ENCODE peak calls at places on chromosomes 11 and 22, in four cellular contexts. F is A549, R is sigmoid colon, A is stomach. I is an unnamed sample.

GRCh38 chr11:7485854-7486425 is 634 bp downstream of the OLFML1 start:
- DNase-seq in R (no peak), F (no peak), A (no peak), I (no peak)

GRCh38 chr11:33444835-33445594 is 187.8 kb downstream of the HIPK3 start:
- DNase-seq in F (no peak), A (no peak), R (no peak), I (no peak)

GRCh38 chr22:21984793-21985192 is 2.2 kb upstream of the TOP3B start:
- DNase-seq in F (no peak), R (no peak), A (no peak), I (no peak)

GRCh38 chr11:31690041-31690440 is 121.1 kb downstream of the PAX6 start:
- DNase-seq in A (no peak), F (no peak), R (no peak), I (no peak)

GRCh38 chr22:25374871-25375270 is 155.4 kb downstream of the CRYBB2 start:
- DNase-seq in F (no peak), A (no peak), R (no peak), I (no peak)

GRCh38 chr11:115503083-115503885 is 931 bp downstream of the CADM1 start:
- DNase-seq in R (peak; percentile 81), F (peak; percentile 21), A (peak; percentile 69), I (peak; percentile 57)

GRCh38 chr11:10770626-10771254 is 19.7 kb downstream of the CTR9 start:
- DNase-seq in F (peak; percentile 72), R (no peak), A (peak; percentile 63), I (no peak)

GRCh38 chr11:19648321-19648720 is 64.3 kb upstream of the NAV2 start:
- DNase-seq in F (no peak), R (no peak), A (no peak), I (no peak)

GRCh38 chr22:36953239-36954080 is 40.0 kb downstream of the CSF2RB start:
- DNase-seq in R (no peak), A (no peak), F (no peak), I (no peak)

GRCh38 chr11:117597083-117597482 is 199.9 kb downstream of the DSCAML1 start:
- DNase-seq in A (no peak), F (peak; percentile 14), R (peak; percentile 26), I (no peak)

GRCh38 chr11:67266424-67267187 is at the start of gene GRK2:
- DNase-seq in F (peak; percentile 44), R (peak; percentile 76), A (peak; percentile 52), I (peak; percentile 65)

GRCh38 chr22:47301820-47302475 is 539.5 kb downstream of the TBC1D22A start:
- DNase-seq in F (no peak), A (peak; percentile 11), R (no peak), I (no peak)

GRCh38 chr11:12200359-12201015 is 90.1 kb downstream of the MICAL2 start:
- DNase-seq in F (no peak), A (no peak), R (peak; percentile 82), I (no peak)

GRCh38 chr11:74388678-74389327 is 9.4 kb downstream of the PGM2L1 start:
- DNase-seq in R (peak; percentile 72), F (peak; percentile 21), A (peak; percentile 69), I (no peak)

GRCh38 chr22:35986085-35986484 is 42.5 kb downstream of the RBFOX2 start:
- DNase-seq in R (no peak), A (no peak), F (no peak), I (no peak)

GRCh38 chr11:133978816-133979215 is 22.0 kb upstream of the IGSF9B start:
- DNase-seq in F (no peak), A (no peak), R (no peak), I (no peak)
- H3K4me3 ChIP-seq in F (no peak overlapping the region), A (no peak overlapping the region), R (no peak overlapping the region), I (no peak overlapping the region)

DNA sequence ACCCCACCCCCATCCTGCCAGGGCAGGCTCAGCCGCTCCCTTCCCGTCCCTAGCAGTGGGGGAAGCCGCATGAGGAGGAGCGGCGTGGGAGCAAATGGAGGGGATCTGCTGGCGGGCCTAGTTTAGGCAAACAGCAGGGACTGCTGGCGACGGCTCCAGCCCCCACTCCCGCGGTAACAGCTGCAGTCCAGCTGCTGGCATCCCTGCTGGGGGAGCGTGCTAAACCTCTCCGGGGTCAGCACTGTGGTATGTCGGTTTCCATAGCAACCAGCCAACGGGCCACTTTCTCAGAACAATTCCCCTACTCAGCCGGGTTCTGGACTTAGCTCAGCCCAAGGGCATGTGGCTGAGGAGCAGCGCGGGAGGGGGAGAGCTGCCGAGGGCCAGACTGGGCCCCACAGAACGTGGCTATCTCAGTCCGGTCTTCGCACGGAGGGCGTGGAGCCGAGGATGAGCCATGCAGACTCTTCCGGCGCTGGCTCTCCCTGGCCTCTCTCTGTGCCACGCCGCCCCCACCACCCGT is 98.8 kb downstream of the PKNOX2 start:
- DNase-seq in R (peak; percentile 86), A (peak; percentile 53), F (no peak), I (peak; percentile 96)
- TF ChIP-seq EP300 in R (no peak), A (peak; percentile 34), F (no peak), I (no peak)

GRCh38 chr11:64865286-64866172 is 12.9 kb downstream of the EHD1 start:
- DNase-seq in A (no peak), R (no peak), F (no peak), I (no peak)

GRCh38 chr11:64866173-64866491 is 12.3 kb downstream of the EHD1 start:
- DNase-seq in F (no peak), R (no peak), A (no peak), I (no peak)

GRCh38 chr11:64863381-64864060 is 14.9 kb downstream of the EHD1 start:
- DNase-seq in A (no peak), F (no peak), R (peak; percentile 81), I (peak; percentile 62)

GRCh38 chr11:64864135-64864472 is 14.3 kb downstream of the EHD1 start:
- DNase-seq in R (no peak), F (no peak), A (no peak), I (no peak)

GRCh38 chr11:64864473-64865285 is 13.7 kb downstream of the EHD1 start:
- DNase-seq in R (peak; percentile 94), F (no peak), A (no peak), I (peak; percentile 74)
- H3K4me3 ChIP-seq in R (peak overlapping the region; percentile 11), F (no peak overlapping the region), A (peak overlapping the region; percentile 1), I (no peak overlapping the region)

GRCh38 chr11:72758690-72759389 is 6.6 kb upstream of the ARAP1 start:
- DNase-seq in R (no peak), F (no peak), A (no peak), I (peak; percentile 88)
- TF ChIP-seq EP300 in R (no peak), F (no peak), A (no peak), I (no peak)

GRCh38 chr22:40817737-40818136 is 1.4 kb downstream of the SLC25A17 start:
- DNase-seq in F (no peak), A (no peak), R (no peak), I (no peak)

GRCh38 chr22:40818192-40818746 is 877 bp downstream of the SLC25A17 start:
- DNase-seq in F (no peak), R (no peak), A (no peak), I (no peak)

GRCh38 chr22:40813912-40814315 is 5.2 kb downstream of the SLC25A17 start:
- DNase-seq in F (no peak), A (no peak), R (no peak), I (no peak)

GRCh38 chr22:40818747-40819662 is at the start of gene SLC25A17:
- DNase-seq in A (peak; percentile 93), R (peak; percentile 94), F (peak; percentile 78), I (peak; percentile 89)

DNA sequence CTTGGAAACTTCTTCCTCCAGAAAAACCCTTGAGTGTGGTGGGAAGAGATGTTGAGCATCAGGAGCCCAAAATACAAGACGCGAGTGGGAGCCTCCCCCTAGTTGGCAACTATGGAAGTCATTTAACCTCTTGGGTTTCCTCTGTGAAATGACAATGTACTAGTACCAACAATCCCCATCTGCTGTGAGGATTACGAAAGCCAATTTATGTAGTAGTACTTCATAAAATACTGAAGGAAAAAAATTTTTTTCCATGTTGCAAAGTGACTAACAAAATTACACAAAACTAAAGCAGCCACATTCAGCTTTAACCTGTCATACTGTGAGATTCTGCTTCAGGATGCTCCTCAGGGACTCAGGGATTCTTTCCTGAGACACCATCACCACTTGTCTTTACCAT is 595 bp upstream of the SLC25A17 start:
- DNase-seq in R (no peak), F (no peak), A (no peak), I (no peak)
- H3K4me3 ChIP-seq in R (peak overlapping the region; percentile 86), F (peak overlapping the region; percentile 93), A (peak overlapping the region; percentile 89), I (peak overlapping the region; percentile 81)

GRCh38 chr11:102493524-102493923 is 37.0 kb downstream of the MMP7 start:
- DNase-seq in A (no peak), R (no peak), F (no peak), I (no peak)

GRCh38 chr11:102497061-102497460 is 33.5 kb downstream of the MMP7 start:
- DNase-seq in F (no peak), A (no peak), R (no peak), I (no peak)

GRCh38 chr11:102491969-102492368 is 38.6 kb downstream of the MMP7 start:
- DNase-seq in F (no peak), A (no peak), R (no peak), I (no peak)

GRCh38 chr11:102495161-102496042 is 35.1 kb downstream of the MMP7 start:
- DNase-seq in R (no peak), A (no peak), F (peak; percentile 41), I (peak; percentile 19)

DNA sequence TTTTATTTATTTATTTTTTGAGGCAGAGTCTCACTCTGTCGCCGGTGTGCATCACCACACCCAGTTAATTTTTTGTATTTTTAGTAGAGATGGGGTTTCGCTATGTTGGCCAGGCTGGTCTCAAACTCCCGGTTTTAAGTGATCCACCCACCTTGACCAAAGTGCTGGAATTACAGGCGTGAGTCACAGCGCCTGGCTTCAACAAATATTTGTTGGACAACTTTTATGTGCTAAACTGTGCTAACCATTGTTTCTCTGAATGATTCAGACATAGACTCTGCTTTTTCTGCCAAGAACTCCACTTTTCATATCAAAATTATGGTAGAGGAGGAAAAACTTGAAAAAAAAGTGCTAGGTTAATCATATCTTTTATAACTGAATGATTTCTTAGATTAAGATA is 36.3 kb downstream of the MMP7 start:
- DNase-seq in A (peak; percentile 43), F (peak; percentile 15), R (no peak), I (no peak)
- TF ChIP-seq EP300 in A (no peak), F (no peak), R (no peak), I (no peak)

I was measured in ovary.